ENCODE peak calls at places on chromosome 14, in nine cellular contexts. One of them, this sample, is unnamed.

GRCh38 chr14:105168496-105168978 is at the start of gene JAG2:
- DNase-seq in Peyer's patch: peak
- DNase-seq in uterus: no peak
- DNase-seq in IMR-90: no peak
- DNase-seq in transverse colon: peak
- DNase-seq in A549: peak
- DNase-seq in ovary: no peak
- DNase-seq in HCT116: no peak
- DNase-seq in esophagus squamous epithelium: no peak
- DNase-seq in this sample: peak

GRCh38 chr14:50023671-50024490 is 92.5 kb downstream of the VCPKMT start:
- DNase-seq in A549: peak
- DNase-seq in transverse colon: no peak
- DNase-seq in esophagus squamous epithelium: no peak
- DNase-seq in IMR-90: peak
- DNase-seq in ovary: no peak
- DNase-seq in uterus: peak
- DNase-seq in HCT116: no peak
- DNase-seq in Peyer's patch: no peak
- DNase-seq in this sample: peak

GRCh38 chr14:36068777-36069534 is 107.6 kb downstream of the PTCSC3 start:
- DNase-seq in esophagus squamous epithelium: no peak
- DNase-seq in A549: no peak
- DNase-seq in Peyer's patch: no peak
- DNase-seq in transverse colon: no peak
- DNase-seq in ovary: no peak
- DNase-seq in IMR-90: peak
- DNase-seq in uterus: no peak
- DNase-seq in HCT116: no peak
- DNase-seq in this sample: no peak

GRCh38 chr14:58817846-58818245 is 180.1 kb downstream of the DACT1 start:
- DNase-seq in esophagus squamous epithelium: no peak
- DNase-seq in Peyer's patch: no peak
- DNase-seq in HCT116: no peak
- DNase-seq in ovary: no peak
- DNase-seq in transverse colon: no peak
- DNase-seq in IMR-90: peak
- DNase-seq in uterus: no peak
- DNase-seq in A549: no peak
- DNase-seq in this sample: no peak

GRCh38 chr14:72513994-72514659 is 379.8 kb downstream of the DPF3 start:
- DNase-seq in A549: peak
- DNase-seq in esophagus squamous epithelium: no peak
- DNase-seq in IMR-90: peak
- DNase-seq in Peyer's patch: no peak
- DNase-seq in transverse colon: no peak
- DNase-seq in HCT116: peak
- DNase-seq in uterus: no peak
- DNase-seq in ovary: no peak
- DNase-seq in this sample: no peak

GRCh38 chr14:40599726-40600125 is 1007.0 kb upstream of the LRFN5 start:
- DNase-seq in IMR-90: no peak
- DNase-seq in esophagus squamous epithelium: no peak
- DNase-seq in transverse colon: no peak
- DNase-seq in HCT116: no peak
- DNase-seq in Peyer's patch: no peak
- DNase-seq in uterus: no peak
- DNase-seq in ovary: no peak
- DNase-seq in A549: no peak
- DNase-seq in this sample: no peak

GRCh38 chr14:57378661-57379060 is 11.7 kb upstream of the NAA30 start:
- DNase-seq in Peyer's patch: no peak
- DNase-seq in transverse colon: no peak
- DNase-seq in HCT116: no peak
- DNase-seq in esophagus squamous epithelium: no peak
- DNase-seq in A549: no peak
- DNase-seq in IMR-90: peak
- DNase-seq in uterus: no peak
- DNase-seq in ovary: no peak
- DNase-seq in this sample: no peak

GRCh38 chr14:103693514-103693913 is 21.7 kb downstream of the XRCC3 start:
- DNase-seq in HCT116: no peak
- DNase-seq in IMR-90: no peak
- DNase-seq in transverse colon: peak
- DNase-seq in A549: no peak
- DNase-seq in Peyer's patch: peak
- DNase-seq in esophagus squamous epithelium: no peak
- DNase-seq in ovary: no peak
- DNase-seq in uterus: no peak
- DNase-seq in this sample: no peak

GRCh38 chr14:92513966-92514843 is 624 bp downstream of the RIN3 start:
- DNase-seq in esophagus squamous epithelium: no peak
- DNase-seq in uterus: peak
- DNase-seq in A549: peak
- DNase-seq in HCT116: no peak
- DNase-seq in ovary: peak
- DNase-seq in IMR-90: peak
- DNase-seq in Peyer's patch: peak
- DNase-seq in transverse colon: peak
- DNase-seq in this sample: no peak
- TF ChIP-seq POLR2A in esophagus squamous epithelium: no peak
- TF ChIP-seq POLR2A in uterus: no peak
- TF ChIP-seq POLR2A in A549: no peak
- TF ChIP-seq POLR2A in HCT116: no peak
- TF ChIP-seq POLR2A in ovary: no peak
- TF ChIP-seq POLR2A in IMR-90: no peak
- TF ChIP-seq POLR2A in Peyer's patch: no peak
- TF ChIP-seq POLR2A in transverse colon: peak
- TF ChIP-seq POLR2A in this sample: no peak

GRCh38 chr14:51093371-51094281 is 1.3 kb downstream of the TRIM9 start:
- DNase-seq in transverse colon: peak
- DNase-seq in IMR-90: no peak
- DNase-seq in esophagus squamous epithelium: no peak
- DNase-seq in ovary: peak
- DNase-seq in uterus: peak
- DNase-seq in HCT116: no peak
- DNase-seq in A549: peak
- DNase-seq in Peyer's patch: peak
- DNase-seq in this sample: no peak
- TF ChIP-seq POLR2A in transverse colon: no peak
- TF ChIP-seq POLR2A in IMR-90: no peak
- TF ChIP-seq POLR2A in esophagus squamous epithelium: no peak
- TF ChIP-seq POLR2A in ovary: no peak
- TF ChIP-seq POLR2A in uterus: no peak
- TF ChIP-seq POLR2A in HCT116: no peak
- TF ChIP-seq POLR2A in A549: no peak
- TF ChIP-seq POLR2A in Peyer's patch: no peak
- TF ChIP-seq POLR2A in this sample: no peak

DNA sequence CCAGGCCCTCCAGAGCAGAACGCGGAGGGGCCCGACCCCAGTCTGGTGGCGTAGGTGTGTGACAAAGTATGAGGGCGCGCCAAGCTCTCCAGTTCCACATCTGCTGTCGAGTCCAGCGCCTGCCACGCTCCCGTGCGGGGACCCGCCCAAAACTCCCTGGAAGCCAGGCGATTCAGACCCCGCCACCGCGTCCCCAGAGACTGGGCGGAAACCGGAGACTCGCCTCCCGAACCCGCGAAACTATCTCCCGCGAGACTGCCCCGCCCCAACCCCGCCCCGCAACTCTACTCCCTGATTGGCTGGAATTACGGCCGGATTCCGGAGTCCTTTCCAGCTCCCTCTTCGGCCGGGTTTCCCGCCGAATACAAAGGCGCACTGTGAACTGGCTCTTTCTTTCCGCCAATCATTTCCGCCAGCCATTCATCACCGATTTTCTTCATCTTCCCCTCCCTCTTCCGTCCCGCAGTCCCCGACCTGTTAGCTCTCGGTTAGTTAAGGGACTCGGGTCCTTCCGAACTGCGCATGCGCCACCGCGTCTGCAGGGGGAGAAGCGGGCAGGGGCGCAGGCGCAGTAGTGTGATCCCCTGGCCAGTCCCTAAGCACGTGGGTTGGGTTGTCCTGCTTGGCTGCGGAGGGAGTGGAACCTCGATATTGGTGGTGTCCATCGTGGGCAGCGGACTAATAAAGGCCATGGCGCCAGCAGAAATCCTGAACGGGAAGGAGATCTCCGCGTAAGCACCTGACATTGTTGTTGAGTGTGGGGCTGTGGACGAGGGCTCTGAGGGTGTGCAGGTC is at the start of gene MTHFD1:
- DNase-seq in esophagus squamous epithelium: peak
- DNase-seq in transverse colon: peak
- DNase-seq in ovary: peak
- DNase-seq in uterus: peak
- DNase-seq in HCT116: peak
- DNase-seq in IMR-90: peak
- DNase-seq in Peyer's patch: peak
- DNase-seq in A549: peak
- DNase-seq in this sample: peak
- TF ChIP-seq POLR2A in esophagus squamous epithelium: peak
- TF ChIP-seq POLR2A in transverse colon: peak
- TF ChIP-seq POLR2A in ovary: no peak
- TF ChIP-seq POLR2A in uterus: peak
- TF ChIP-seq POLR2A in HCT116: peak
- TF ChIP-seq POLR2A in IMR-90: peak
- TF ChIP-seq POLR2A in Peyer's patch: peak
- TF ChIP-seq POLR2A in A549: peak
- TF ChIP-seq POLR2A in this sample: peak

DNA sequence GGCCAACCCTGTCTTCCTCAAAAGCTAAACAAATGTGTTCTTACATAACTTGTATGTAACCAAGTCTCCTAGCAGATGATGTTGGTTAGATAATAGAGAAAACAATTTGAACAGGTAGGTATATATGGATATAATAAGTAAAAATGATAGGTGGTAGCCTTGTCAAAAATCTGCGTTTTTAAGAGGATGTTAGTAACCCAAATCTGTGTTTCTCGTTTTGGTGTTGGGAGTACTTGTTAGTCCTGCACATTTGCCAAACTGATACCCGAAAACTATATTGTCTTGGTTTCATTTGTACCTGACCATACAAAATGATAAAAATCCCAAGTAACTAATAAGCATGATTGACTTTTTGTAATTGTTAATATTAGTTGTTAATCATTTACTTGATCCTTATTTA is 8.1 kb downstream of the SRSF5 start:
- DNase-seq in IMR-90: no peak
- DNase-seq in transverse colon: no peak
- DNase-seq in esophagus squamous epithelium: no peak
- DNase-seq in Peyer's patch: no peak
- DNase-seq in A549: no peak
- DNase-seq in ovary: no peak
- DNase-seq in HCT116: no peak
- DNase-seq in uterus: no peak
- DNase-seq in this sample: no peak
- TF ChIP-seq POLR2A in IMR-90: no peak
- TF ChIP-seq POLR2A in transverse colon: no peak
- TF ChIP-seq POLR2A in esophagus squamous epithelium: no peak
- TF ChIP-seq POLR2A in Peyer's patch: no peak
- TF ChIP-seq POLR2A in A549: no peak
- TF ChIP-seq POLR2A in ovary: no peak
- TF ChIP-seq POLR2A in HCT116: no peak
- TF ChIP-seq POLR2A in uterus: no peak
- TF ChIP-seq POLR2A in this sample: no peak

DNA sequence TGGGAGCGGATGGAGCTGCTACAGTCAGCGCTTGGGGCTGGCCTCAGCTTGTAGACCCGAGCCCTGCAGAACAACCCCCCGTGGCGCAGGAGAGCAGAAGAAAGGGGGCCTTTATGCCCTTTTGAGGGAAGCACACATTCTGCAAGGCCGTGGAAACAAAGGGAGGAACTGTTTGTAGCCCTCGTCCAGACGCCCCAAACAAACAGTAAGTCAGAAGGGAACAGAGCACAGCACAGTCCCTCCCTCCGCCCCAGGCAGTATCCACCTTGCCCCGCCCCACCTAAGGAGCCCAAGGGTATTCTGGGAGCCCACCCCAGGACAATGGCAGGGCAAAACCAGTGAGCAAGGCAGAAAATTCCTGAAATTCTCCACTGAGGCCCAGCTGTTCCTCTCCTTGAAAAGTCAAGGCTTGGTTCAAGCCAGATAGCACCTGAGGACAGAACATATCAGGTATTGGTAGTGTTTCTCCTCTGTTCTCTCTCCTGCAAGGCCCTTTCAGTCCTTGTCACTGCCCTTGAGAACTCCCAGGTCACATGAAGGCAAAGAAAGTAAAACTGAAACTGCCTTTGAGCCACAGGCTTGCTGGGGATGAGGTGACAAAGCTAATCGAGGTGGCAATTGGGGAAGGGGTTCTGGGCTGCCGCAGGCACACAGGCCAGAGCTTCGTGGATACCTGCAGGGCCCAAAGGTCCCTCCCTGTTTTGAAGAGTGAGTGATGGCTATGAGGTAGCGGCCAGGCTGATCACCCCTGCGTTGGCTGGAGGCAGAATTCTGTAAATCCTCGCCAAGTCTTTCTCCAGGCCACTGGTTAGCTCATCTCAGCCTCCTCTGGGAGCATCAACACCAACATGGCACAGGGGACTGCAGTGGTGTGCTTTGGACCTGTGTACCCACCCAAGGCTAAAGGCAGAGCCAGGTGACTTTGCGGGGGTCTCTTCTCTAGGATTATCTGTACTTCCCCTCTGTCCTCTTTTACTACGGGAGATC is 499 bp downstream of the DGLUCY start:
- DNase-seq in IMR-90: peak
- DNase-seq in uterus: peak
- DNase-seq in Peyer's patch: peak
- DNase-seq in A549: peak
- DNase-seq in transverse colon: peak
- DNase-seq in ovary: peak
- DNase-seq in HCT116: peak
- DNase-seq in esophagus squamous epithelium: peak
- DNase-seq in this sample: peak
- TF ChIP-seq POLR2A in IMR-90: no peak
- TF ChIP-seq POLR2A in uterus: peak
- TF ChIP-seq POLR2A in Peyer's patch: peak
- TF ChIP-seq POLR2A in A549: peak
- TF ChIP-seq POLR2A in transverse colon: peak
- TF ChIP-seq POLR2A in ovary: no peak
- TF ChIP-seq POLR2A in HCT116: peak
- TF ChIP-seq POLR2A in esophagus squamous epithelium: no peak
- TF ChIP-seq POLR2A in this sample: peak

This sample was measured in gastrocnemius medialis.